ENCODE peak calls at places on chromosomes 2 and 18, in five cellular contexts. Q is nephron progenitor cell, R is HT1080, C is Peyer's patch, F is nucleus accumbens. E is an unnamed sample.
A peak's percentile ranks its signal among the peaks of the same experiment; 100 is the strongest.

GRCh38 chr2:109128466-109129355 is at the start of gene SH3RF3:
- DNase-seq in Q (peak; percentile 66), R (peak; percentile 34), C (no peak), F (no peak), E (peak; percentile 13)

GRCh38 chr18:48714873-48715272 is 176.0 kb downstream of the CTIF start:
- DNase-seq in Q (no peak), R (no peak), C (no peak), F (no peak), E (no peak)

GRCh38 chr2:182496596-182496995 is 69.8 kb upstream of the PDE1A start:
- DNase-seq in Q (no peak), R (no peak), C (no peak), F (no peak), E (no peak)

GRCh38 chr2:62030902-62031301 is 125.4 kb downstream of the COMMD1 start:
- DNase-seq in Q (no peak), R (no peak), C (no peak), F (no peak), E (no peak)

GRCh38 chr2:63790913-63791312 is 50.8 kb upstream of the UGP2 start:
- DNase-seq in Q (no peak), R (peak; percentile 81), C (no peak), F (no peak), E (no peak)

GRCh38 chr2:71607490-71607889 is 154.1 kb downstream of the DYSF start:
- DNase-seq in Q (no peak), R (no peak), C (peak; percentile 2), F (no peak), E (no peak)

GRCh38 chr2:97011977-97012569 is 25.7 kb upstream of the FAM178B start:
- DNase-seq in Q (no peak), R (peak; percentile 36), C (no peak), F (no peak), E (no peak)

GRCh38 chr2:155223781-155224406 is 525.4 kb downstream of the KCNJ3 start:
- DNase-seq in Q (no peak), R (no peak), C (no peak), F (no peak), E (peak; percentile 44)

GRCh38 chr2:67277450-67277849 is 119.7 kb upstream of the ETAA1 start:
- DNase-seq in Q (no peak), R (no peak), C (no peak), F (no peak), E (no peak)

GRCh38 chr2:56624181-56624580 is 440.4 kb downstream of the CCDC85A start:
- DNase-seq in Q (no peak), R (no peak), C (no peak), F (no peak), E (no peak)

GRCh38 chr2:237786936-237787335 is 11.6 kb upstream of the RBM44 start:
- DNase-seq in Q (no peak), R (no peak), C (no peak), F (no peak), E (no peak)

GRCh38 chr18:61894751-61895524 is 2.1 kb upstream of the RNF152 start:
- DNase-seq in Q (no peak), R (no peak), C (no peak), F (no peak), E (no peak)

GRCh38 chr2:230677182-230677946 is 35.3 kb upstream of the CAB39 start:
- DNase-seq in Q (no peak), R (peak; percentile 24), C (no peak), F (no peak), E (no peak)

GRCh38 chr2:168256448-168256847 is 9.1 kb upstream of the STK39 start:
- DNase-seq in Q (no peak), R (no peak), C (no peak), F (no peak), E (no peak)

GRCh38 chr2:100046961-100047950 is 95.1 kb downstream of the AFF3 start:
- DNase-seq in Q (no peak), R (no peak), C (no peak), F (no peak), E (no peak)

GRCh38 chr2:24739355-24740025 is 53.7 kb downstream of the PTRHD1 start:
- DNase-seq in Q (no peak), R (no peak), C (no peak), F (no peak), E (no peak)

E was measured in hippocampal formation.